ENCODE peak calls at places on chromosome 10, in seven cellular contexts. U is astrocyte of the cerebellum, G is suprapubic skin, Z is heart right ventricle, M is IMR-90, J is NB4, V is astrocyte. K is an unnamed sample.

GRCh38 chr10:18860591-18861205 is 187.9 kb upstream of the MALRD1 start:
- DNase-seq in U (peak), G (no peak), Z (no peak), M (peak), J (no peak), V (peak), K (no peak)

GRCh38 chr10:2019803-2020202 is 282.5 kb upstream of the ADARB2 start:
- DNase-seq in U (no peak), G (no peak), Z (no peak), M (no peak), J (no peak), V (no peak), K (no peak)

GRCh38 chr10:68598978-68599753 is 39.0 kb downstream of the TET1 start:
- DNase-seq in U (no peak), G (peak), Z (peak), M (peak), J (no peak), V (peak), K (no peak)

GRCh38 chr10:55627526-55628170 is 733.4 kb downstream of the ZWINT start:
- DNase-seq in U (no peak), G (no peak), Z (no peak), M (no peak), J (no peak), V (no peak), K (no peak)

GRCh38 chr10:111986079-111986478 is 197.5 kb downstream of the GPAM start:
- DNase-seq in U (no peak), G (no peak), Z (no peak), M (no peak), J (no peak), V (no peak), K (no peak)

GRCh38 chr10:5609952-5610616 is 56.3 kb downstream of the ASB13 start:
- DNase-seq in U (no peak), G (no peak), Z (no peak), M (no peak), J (no peak), V (no peak), K (no peak)

GRCh38 chr10:97584060-97584797 is at the start of gene HOGA1:
- DNase-seq in U (peak), G (no peak), Z (peak), M (peak), J (no peak), V (peak), K (no peak)

GRCh38 chr10:80185522-80186299 is 19.6 kb downstream of the ANXA11 start:
- DNase-seq in U (no peak), G (no peak), Z (no peak), M (no peak), J (peak), V (no peak), K (no peak)

GRCh38 chr10:10128387-10128786 is 889.3 kb upstream of the CELF2 start:
- DNase-seq in U (no peak), G (no peak), Z (no peak), M (no peak), J (peak), V (peak), K (no peak)

GRCh38 chr10:95741807-95742528 is 14.0 kb upstream of the ENTPD1 start:
- DNase-seq in U (no peak), G (no peak), Z (no peak), M (peak), J (no peak), V (peak), K (peak)

GRCh38 chr10:49667991-49668390 is 11.5 kb upstream of the C10orf53 start:
- DNase-seq in U (no peak), G (no peak), Z (no peak), M (no peak), J (peak), V (no peak), K (no peak)

GRCh38 chr10:97618285-97618684 is 15.0 kb downstream of the MORN4 start:
- DNase-seq in U (no peak), G (no peak), Z (no peak), M (no peak), J (no peak), V (no peak), K (no peak)

GRCh38 chr10:120948889-120949382 is 97.8 kb downstream of the WDR11 start:
- DNase-seq in U (peak), G (peak), Z (peak), M (peak), J (peak), V (peak), K (peak)

GRCh38 chr10:119233123-119233820 is 25.9 kb downstream of the GRK5 start:
- DNase-seq in U (no peak), G (no peak), Z (no peak), M (peak), J (no peak), V (no peak), K (no peak)

GRCh38 chr10:26503911-26504310 is 65.8 kb downstream of the APBB1IP start:
- DNase-seq in U (no peak), G (no peak), Z (no peak), M (no peak), J (peak), V (no peak), K (no peak)

GRCh38 chr10:70461397-70462348 is 16.9 kb upstream of the PALD1 start:
- DNase-seq in U (peak), G (no peak), Z (peak), M (peak), J (peak), V (peak), K (peak)

GRCh38 chr10:12130237-12130872 is 878 bp downstream of the SEC61A2 start:
- DNase-seq in U (peak), G (no peak), Z (no peak), M (peak), J (peak), V (peak), K (peak)

GRCh38 chr10:1309237-1309968 is 253.2 kb downstream of the WDR37 start:
- DNase-seq in U (no peak), G (no peak), Z (no peak), M (no peak), J (no peak), V (no peak), K (no peak)

GRCh38 chr10:121454776-121455175 is 143.5 kb downstream of the FGFR2 start:
- DNase-seq in U (no peak), G (no peak), Z (no peak), M (no peak), J (no peak), V (no peak), K (no peak)

GRCh38 chr10:113897693-113898618 is 43.5 kb downstream of the NHLRC2 start:
- DNase-seq in U (no peak), G (no peak), Z (peak), M (no peak), J (peak), V (no peak), K (no peak)

GRCh38 chr10:124717358-124717757 is 26.8 kb downstream of the FAM53B start:
- DNase-seq in U (no peak), G (no peak), Z (no peak), M (no peak), J (no peak), V (no peak), K (no peak)

GRCh38 chr10:17214991-17215781 is 12.9 kb upstream of the VIM start:
- DNase-seq in U (peak), G (no peak), Z (no peak), M (peak), J (peak), V (peak), K (no peak)

GRCh38 chr10:97714401-97715258 is 1.1 kb downstream of the MARVELD1 start:
- DNase-seq in U (no peak), G (peak), Z (peak), M (peak), J (peak), V (peak), K (peak)

GRCh38 chr10:71262027-71262426 is 49.7 kb downstream of the UNC5B start:
- DNase-seq in U (no peak), G (no peak), Z (peak), M (no peak), J (no peak), V (no peak), K (no peak)

DNA sequence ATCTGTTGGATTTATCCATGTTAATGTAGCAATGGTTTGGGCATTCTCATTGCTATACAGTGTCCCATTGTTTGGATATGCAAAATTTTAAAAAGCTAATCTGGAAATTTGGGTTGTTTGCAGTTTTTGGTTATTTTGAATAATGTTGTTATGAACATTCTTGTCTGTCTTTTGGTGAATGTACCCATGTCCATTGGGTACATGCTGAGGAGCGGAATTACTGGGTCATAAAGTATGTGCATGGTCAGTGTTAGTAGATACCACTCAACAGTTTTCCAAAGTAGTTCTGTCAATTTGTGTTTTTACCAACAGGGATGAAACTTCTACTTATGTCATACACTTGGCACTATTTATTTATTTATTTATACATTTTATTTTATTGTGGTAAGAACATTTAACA is 153.9 kb downstream of the LRMDA start:
- DNase-seq in U (no peak), G (no peak), Z (no peak), M (no peak), J (no peak), V (no peak), K (no peak)
- TF ChIP-seq CTCF in U (no peak), G (no peak), Z (no peak), M (no peak), J (no peak), V (no peak), K (no peak)

DNA sequence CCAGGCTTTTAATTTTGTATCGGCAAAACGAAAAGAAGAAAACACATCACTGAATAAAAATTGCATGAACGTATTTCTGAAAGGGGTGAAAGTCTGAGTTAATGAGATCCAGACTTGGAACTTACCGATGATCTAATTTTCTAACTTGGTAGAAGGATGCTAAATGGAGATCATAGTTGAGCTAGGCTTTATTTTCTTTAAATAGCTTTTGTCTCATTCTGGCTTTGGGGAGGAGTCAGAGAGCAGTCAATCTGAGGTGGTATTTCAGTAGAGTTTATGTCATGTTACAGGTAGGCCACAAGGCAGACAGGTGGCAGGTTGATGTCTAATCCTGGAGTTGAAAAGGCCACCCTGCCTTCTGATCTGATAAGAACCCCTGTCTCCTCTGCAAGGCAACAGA is 161.9 kb downstream of the KIAA1217 start:
- DNase-seq in U (no peak), G (no peak), Z (no peak), M (no peak), J (no peak), V (no peak), K (no peak)
- TF ChIP-seq CTCF in U (no peak), G (no peak), Z (no peak), M (no peak), J (no peak), V (no peak), K (no peak)

GRCh38 chr10:130074639-130075038 is 36.0 kb downstream of the C10orf143 start:
- DNase-seq in U (no peak), G (no peak), Z (no peak), M (no peak), J (no peak), V (no peak), K (no peak)
- TF ChIP-seq CTCF in U (no peak), G (no peak), Z (no peak), M (no peak), J (no peak), V (no peak), K (no peak)

GRCh38 chr10:102096449-102096848 is 23.7 kb downstream of the LDB1 start:
- DNase-seq in U (no peak), G (no peak), Z (no peak), M (no peak), J (no peak), V (no peak), K (no peak)

GRCh38 chr10:102101152-102101551 is 19.0 kb downstream of the LDB1 start:
- DNase-seq in U (no peak), G (no peak), Z (no peak), M (no peak), J (peak), V (no peak), K (no peak)

GRCh38 chr10:102102421-102102820 is 17.7 kb downstream of the LDB1 start:
- DNase-seq in U (no peak), G (no peak), Z (no peak), M (no peak), J (no peak), V (no peak), K (no peak)
- TF ChIP-seq CTCF in U (no peak), G (no peak), Z (no peak), M (no peak), J (no peak), V (no peak), K (no peak)

GRCh38 chr10:103062854-103063642 is 130.0 kb downstream of the NT5C2 start:
- DNase-seq in U (no peak), G (no peak), Z (no peak), M (no peak), J (no peak), V (no peak), K (no peak)
- TF ChIP-seq CTCF in U (no peak), G (no peak), Z (peak), M (peak), J (no peak), V (no peak), K (no peak)

DNA sequence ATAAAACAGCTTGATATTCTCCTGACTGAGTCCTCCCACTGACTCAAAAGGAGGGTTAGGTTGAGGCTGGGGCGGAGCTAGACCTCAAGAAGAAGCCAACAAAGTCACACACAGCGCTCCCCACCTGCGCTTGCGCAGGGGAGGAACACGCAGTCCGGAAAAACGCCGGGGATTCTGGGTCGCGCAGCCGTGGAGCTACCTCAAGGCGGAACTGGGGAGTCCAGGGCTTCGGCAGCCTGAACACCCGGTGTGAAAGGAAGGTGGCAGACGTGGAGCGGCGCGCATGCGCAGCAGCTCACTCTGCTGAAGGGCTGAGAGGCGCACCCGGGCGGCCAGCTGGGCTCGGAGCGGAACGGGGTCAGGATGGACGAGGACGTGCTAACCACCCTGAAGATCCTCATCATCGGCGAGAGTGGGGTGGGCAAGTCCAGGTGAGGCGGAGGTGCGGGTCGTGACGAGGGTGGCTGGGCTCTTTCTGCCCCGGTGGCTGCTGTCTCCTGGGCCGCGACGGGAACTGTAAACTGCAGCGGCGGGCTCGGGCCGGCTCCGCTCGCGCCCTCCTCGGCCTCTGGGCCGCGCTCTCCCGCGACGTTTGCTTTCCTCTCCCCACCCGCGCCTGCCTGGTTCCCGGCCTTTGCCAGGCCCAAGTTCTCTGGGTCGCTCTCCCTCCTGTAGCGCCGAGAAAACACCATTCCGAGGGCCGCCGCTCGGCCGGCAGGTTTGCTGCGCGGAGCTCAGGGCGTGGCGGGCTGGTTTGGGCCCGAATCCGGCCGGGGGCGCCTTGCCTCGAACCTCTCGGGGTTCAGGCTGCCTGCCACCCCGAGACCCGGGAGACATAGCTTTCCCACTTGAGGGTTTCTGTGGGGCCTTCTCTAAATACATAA is at the start of gene RAB18:
- DNase-seq in U (peak), G (peak), Z (peak), M (peak), J (peak), V (peak), K (peak)
- TF ChIP-seq CTCF in U (no peak), G (no peak), Z (no peak), M (no peak), J (no peak), V (no peak), K (no peak)

DNA sequence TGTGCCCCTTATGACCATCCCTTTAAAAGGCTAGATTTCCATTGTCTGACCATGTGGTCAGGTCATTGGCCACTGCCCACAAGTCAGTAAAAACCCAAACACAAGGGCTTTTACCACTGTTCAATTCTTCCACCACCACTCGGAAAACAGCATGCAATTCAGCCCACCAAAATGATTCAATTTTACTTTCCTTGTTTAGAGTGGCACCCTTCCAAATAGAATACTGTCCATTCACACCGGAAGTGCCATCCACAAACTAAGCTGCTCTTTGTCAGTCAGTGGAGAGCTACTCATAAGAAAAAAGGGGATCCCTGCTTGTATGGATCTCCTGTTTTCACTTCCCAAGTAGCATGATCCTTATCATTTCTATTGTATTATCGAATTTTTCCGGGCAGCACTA is 350.7 kb upstream of the MBL2 start:
- DNase-seq in U (no peak), G (no peak), Z (no peak), M (no peak), J (no peak), V (no peak), K (no peak)
- TF ChIP-seq CTCF in U (no peak), G (no peak), Z (no peak), M (no peak), J (no peak), V (no peak), K (no peak)